ENCODE peak calls at places on chromosomes 13 and 19, in six cellular contexts. One of them, this sample, is unnamed.

GRCh38 chr19:50712833-50713232 is 6.8 kb downstream of the SHANK1 start:
- DNase-seq in K562: no peak
- DNase-seq in GM12878: no peak
- DNase-seq in SK-N-SH: no peak
- DNase-seq in HepG2: no peak
- DNase-seq in H1: no peak
- DNase-seq in this sample: no peak

GRCh38 chr13:94713556-94714182 is 1.3 kb upstream of the SOX21 start:
- DNase-seq in GM12878: no peak
- DNase-seq in SK-N-SH: no peak
- DNase-seq in K562: no peak
- DNase-seq in HepG2: no peak
- DNase-seq in H1: peak; percentile 69
- DNase-seq in this sample: no peak

GRCh38 chr19:55643003-55643732 is at the start of gene ZNF581:
- DNase-seq in H1: peak; percentile 90
- DNase-seq in K562: peak; percentile 87
- DNase-seq in SK-N-SH: peak; percentile 90
- DNase-seq in HepG2: peak; percentile 57
- DNase-seq in GM12878: peak; percentile 59
- DNase-seq in this sample: no peak

GRCh38 chr13:74074723-74075122 is 59.5 kb downstream of the KLF12 start:
- DNase-seq in SK-N-SH: no peak
- DNase-seq in H1: no peak
- DNase-seq in K562: no peak
- DNase-seq in GM12878: no peak
- DNase-seq in HepG2: no peak
- DNase-seq in this sample: no peak

GRCh38 chr13:73549717-73550116 is 490.9 kb downstream of the KLF5 start:
- DNase-seq in SK-N-SH: no peak
- DNase-seq in GM12878: no peak
- DNase-seq in H1: no peak
- DNase-seq in K562: no peak
- DNase-seq in HepG2: no peak
- DNase-seq in this sample: no peak

GRCh38 chr13:97921146-97921776 is 32.2 kb upstream of the IPO5 start:
- DNase-seq in H1: no peak
- DNase-seq in K562: no peak
- DNase-seq in HepG2: no peak
- DNase-seq in SK-N-SH: no peak
- DNase-seq in GM12878: no peak
- DNase-seq in this sample: no peak

GRCh38 chr13:113414335-113414734 is 39.0 kb downstream of the ADPRHL1 start:
- DNase-seq in K562: no peak
- DNase-seq in SK-N-SH: no peak
- DNase-seq in GM12878: no peak
- DNase-seq in H1: no peak
- DNase-seq in HepG2: no peak
- DNase-seq in this sample: no peak

GRCh38 chr19:6500837-6501739 is 1.0 kb downstream of the TUBB4A start:
- DNase-seq in SK-N-SH: no peak
- DNase-seq in K562: no peak
- DNase-seq in HepG2: no peak
- DNase-seq in H1: peak; percentile 52
- DNase-seq in GM12878: no peak
- DNase-seq in this sample: no peak

GRCh38 chr19:50349277-50350057 is 16.0 kb downstream of the NAPSA start:
- DNase-seq in K562: no peak
- DNase-seq in H1: no peak
- DNase-seq in GM12878: no peak
- DNase-seq in HepG2: peak; percentile 77
- DNase-seq in SK-N-SH: no peak
- DNase-seq in this sample: no peak

GRCh38 chr19:51566489-51567100 is 4.5 kb upstream of the ZNF175 start:
- DNase-seq in HepG2: no peak
- DNase-seq in GM12878: no peak
- DNase-seq in K562: peak; percentile 81
- DNase-seq in H1: no peak
- DNase-seq in SK-N-SH: no peak
- DNase-seq in this sample: no peak

GRCh38 chr19:55116232-55117062 is 990 bp downstream of the PPP1R12C start:
- DNase-seq in K562: peak; percentile 69
- DNase-seq in H1: peak; percentile 59
- DNase-seq in HepG2: peak; percentile 9
- DNase-seq in SK-N-SH: peak; percentile 86
- DNase-seq in GM12878: no peak
- DNase-seq in this sample: no peak

DNA sequence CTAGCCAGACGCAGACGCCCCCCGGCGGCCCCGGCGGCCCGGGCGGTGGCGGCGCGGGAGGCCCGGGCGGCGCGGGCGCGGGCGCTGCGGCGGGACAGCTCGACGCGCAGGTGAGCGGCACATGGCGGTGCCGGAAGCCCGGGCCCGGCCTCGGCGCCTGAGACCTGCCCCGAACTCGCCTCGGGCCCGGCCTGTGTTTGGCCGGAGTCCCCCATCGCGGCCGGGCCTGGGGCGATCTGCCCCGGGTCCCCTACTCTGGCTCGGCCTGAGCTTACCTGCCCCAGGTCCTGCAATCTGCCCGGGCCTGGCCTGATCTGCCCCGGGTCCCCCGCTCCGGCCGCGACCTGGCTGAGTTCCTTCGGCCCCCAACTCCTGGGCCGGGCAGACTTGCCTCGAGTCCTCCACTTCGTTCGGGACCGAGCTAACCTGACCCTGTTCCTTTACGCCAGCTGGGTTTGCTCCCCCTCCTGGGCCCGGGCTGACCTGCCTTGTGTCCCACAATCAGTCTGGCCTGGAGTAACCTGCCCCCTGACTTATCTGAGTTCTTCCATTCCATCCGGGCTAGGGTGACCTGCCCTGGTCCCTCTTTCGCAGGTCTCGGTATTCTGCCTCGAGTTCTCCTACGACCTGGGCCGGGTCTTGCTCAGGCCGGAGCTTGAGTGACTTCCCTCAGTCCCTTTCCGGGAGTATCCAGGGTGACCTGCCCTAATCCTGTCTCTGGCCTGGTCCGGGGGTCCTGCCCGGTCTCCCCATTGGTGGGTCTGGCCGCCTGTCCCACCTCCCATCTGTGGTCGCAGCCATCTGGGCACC is 777 bp downstream of the UPF1 start:
- DNase-seq in H1: peak; percentile 67
- DNase-seq in HepG2: peak; percentile 46
- DNase-seq in GM12878: no peak
- DNase-seq in K562: peak; percentile 80
- DNase-seq in SK-N-SH: peak; percentile 71
- DNase-seq in this sample: no peak
- TF ChIP-seq SIN3A in H1: no peak
- TF ChIP-seq SIN3A in HepG2: no peak
- TF ChIP-seq SIN3A in GM12878: no peak
- TF ChIP-seq SIN3A in K562: peak; percentile 82
- TF ChIP-seq SIN3A in SK-N-SH: no peak
- TF ChIP-seq SIN3A in this sample: no peak

GRCh38 chr19:47514151-47514868 is 553 bp downstream of the NAPA start:
- DNase-seq in K562: no peak
- DNase-seq in SK-N-SH: peak; percentile 42
- DNase-seq in GM12878: no peak
- DNase-seq in H1: no peak
- DNase-seq in HepG2: no peak
- DNase-seq in this sample: no peak
- H3K79me2 ChIP-seq in K562: peaks cover 55% of the 10 kb centered on the region
- H3K79me2 ChIP-seq in SK-N-SH: peaks cover 52% of the 10 kb centered on the region
- H3K79me2 ChIP-seq in GM12878: peaks cover 54% of the 10 kb centered on the region
- H3K79me2 ChIP-seq in H1: peaks cover 6% of the 10 kb centered on the region
- H3K79me2 ChIP-seq in HepG2: peaks cover 49% of the 10 kb centered on the region
- H3K79me2 ChIP-seq in this sample: peaks cover 38% of the 10 kb centered on the region

DNA sequence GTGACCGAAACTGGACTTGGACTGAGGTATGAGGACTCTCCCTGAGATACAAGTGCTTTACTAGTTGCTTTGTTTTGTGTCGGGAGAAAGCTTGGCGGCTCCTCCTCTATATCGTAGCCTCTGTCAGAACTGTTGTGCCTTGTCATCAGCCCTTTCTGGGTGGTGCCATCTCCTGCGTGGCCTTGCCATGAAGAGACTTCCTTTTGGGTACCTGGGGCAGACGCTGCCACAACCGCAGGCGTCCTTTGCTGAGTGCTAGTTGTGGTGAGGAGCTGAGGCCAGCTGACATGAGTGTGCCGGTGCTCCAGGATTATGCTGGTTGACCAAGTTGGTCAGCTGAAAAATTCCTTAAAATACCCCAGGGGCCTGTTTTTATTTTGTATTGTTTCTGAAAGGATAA is 124.5 kb downstream of the AKAP11 start:
- DNase-seq in GM12878: no peak
- DNase-seq in SK-N-SH: no peak
- DNase-seq in K562: no peak
- DNase-seq in H1: no peak
- DNase-seq in HepG2: no peak
- DNase-seq in this sample: no peak
- H2AFZ ChIP-seq in GM12878: peak overlapping the region; percentile 36
- H2AFZ ChIP-seq in SK-N-SH: no peak overlapping the region
- H2AFZ ChIP-seq in K562: no peak overlapping the region
- H2AFZ ChIP-seq in H1: no peak overlapping the region
- H2AFZ ChIP-seq in HepG2: no peak overlapping the region
- H2AFZ ChIP-seq in this sample: no peak overlapping the region

GRCh38 chr19:10217085-10217484 is 14.0 kb downstream of the S1PR2 start:
- DNase-seq in SK-N-SH: no peak
- DNase-seq in K562: no peak
- DNase-seq in HepG2: no peak
- DNase-seq in GM12878: no peak
- DNase-seq in H1: no peak
- DNase-seq in this sample: no peak

GRCh38 chr19:10211691-10212090 is 16.9 kb upstream of the DNMT1 start:
- DNase-seq in SK-N-SH: no peak
- DNase-seq in HepG2: no peak
- DNase-seq in K562: no peak
- DNase-seq in H1: no peak
- DNase-seq in GM12878: no peak
- DNase-seq in this sample: no peak

GRCh38 chr19:10219678-10220077 is 11.5 kb downstream of the S1PR2 start:
- DNase-seq in K562: peak; percentile 65
- DNase-seq in HepG2: peak; percentile 79
- DNase-seq in GM12878: peak; percentile 88
- DNase-seq in H1: no peak
- DNase-seq in SK-N-SH: no peak
- DNase-seq in this sample: no peak

GRCh38 chr19:10211071-10211470 is 16.3 kb upstream of the DNMT1 start:
- DNase-seq in K562: no peak
- DNase-seq in GM12878: no peak
- DNase-seq in SK-N-SH: no peak
- DNase-seq in HepG2: no peak
- DNase-seq in H1: no peak
- DNase-seq in this sample: no peak

GRCh38 chr19:10214784-10215183 is 16.3 kb downstream of the S1PR2 start:
- DNase-seq in GM12878: no peak
- DNase-seq in K562: no peak
- DNase-seq in SK-N-SH: no peak
- DNase-seq in HepG2: no peak
- DNase-seq in H1: no peak
- DNase-seq in this sample: no peak
- TF ChIP-seq SIN3A in GM12878: no peak
- TF ChIP-seq SIN3A in K562: no peak
- TF ChIP-seq SIN3A in SK-N-SH: no peak
- TF ChIP-seq SIN3A in HepG2: no peak
- TF ChIP-seq SIN3A in H1: no peak
- TF ChIP-seq SIN3A in this sample: no peak

GRCh38 chr19:19405919-19406877 is 723 bp downstream of the GATAD2A start:
- DNase-seq in H1: peak; percentile 78
- DNase-seq in SK-N-SH: peak; percentile 80
- DNase-seq in GM12878: no peak
- DNase-seq in K562: peak; percentile 76
- DNase-seq in HepG2: no peak
- DNase-seq in this sample: no peak
- H3K79me2 ChIP-seq in H1: peaks cover 44% of the 10 kb centered on the region
- H3K79me2 ChIP-seq in SK-N-SH: peaks cover 62% of the 10 kb centered on the region
- H3K79me2 ChIP-seq in GM12878: peaks cover 53% of the 10 kb centered on the region
- H3K79me2 ChIP-seq in K562: peaks cover 92% of the 10 kb centered on the region
- H3K79me2 ChIP-seq in HepG2: peaks cover 56% of the 10 kb centered on the region
- H3K79me2 ChIP-seq in this sample: peaks cover 79% of the 10 kb centered on the region

DNA sequence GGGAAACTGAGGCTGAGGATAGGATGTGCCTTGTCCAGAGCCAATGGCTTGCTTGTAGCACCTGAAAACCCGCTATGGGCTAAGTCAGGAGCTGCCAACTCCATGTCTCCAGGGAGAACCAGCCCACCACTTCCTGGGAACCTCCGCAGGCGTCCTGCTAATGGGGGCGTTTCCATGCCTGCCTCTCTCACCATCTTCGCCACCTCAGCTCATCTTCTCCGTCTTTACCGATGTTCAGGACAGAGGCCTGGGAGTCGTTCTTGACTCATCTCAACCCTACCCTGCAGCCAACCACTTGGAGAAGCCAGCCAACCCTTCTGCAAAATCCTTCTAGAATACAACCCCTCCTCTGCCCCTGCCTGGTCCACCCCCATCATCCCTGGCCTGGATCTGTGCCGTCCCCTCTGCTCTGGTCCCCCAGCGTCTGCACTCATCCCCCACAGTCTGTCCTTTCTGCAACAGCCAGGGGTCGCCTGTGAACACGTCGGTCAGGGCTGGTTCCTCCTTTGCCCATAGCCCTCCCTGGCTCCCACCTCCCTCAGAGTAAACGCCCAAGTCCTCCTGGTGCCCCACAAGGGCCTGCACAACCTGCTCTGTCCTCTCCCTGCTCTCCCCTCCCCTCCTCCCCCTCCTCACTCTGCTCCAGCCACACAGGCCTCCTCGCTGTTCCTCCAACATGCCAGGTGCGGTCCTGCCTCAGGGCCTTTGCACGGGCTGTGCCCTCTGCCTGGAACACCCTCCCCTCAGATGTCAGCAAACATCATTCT is 31.0 kb downstream of the PTPRS start:
- DNase-seq in HepG2: no peak
- DNase-seq in K562: no peak
- DNase-seq in SK-N-SH: peak; percentile 65
- DNase-seq in H1: peak; percentile 59
- DNase-seq in GM12878: no peak
- DNase-seq in this sample: no peak
- H2AFZ ChIP-seq in HepG2: no peak overlapping the region
- H2AFZ ChIP-seq in K562: no peak overlapping the region
- H2AFZ ChIP-seq in SK-N-SH: no peak overlapping the region
- H2AFZ ChIP-seq in H1: no peak overlapping the region
- H2AFZ ChIP-seq in GM12878: no peak overlapping the region
- H2AFZ ChIP-seq in this sample: no peak overlapping the region

This sample was measured in HCT116.